ENCODE peak calls at places on chromosome 18, in four cellular contexts. One of them, this sample, is unnamed.

GRCh38 chr18:78893396-78894305 is 86.0 kb upstream of the SALL3 start:
- DNase-seq in astrocyte of the spinal cord: no peak
- DNase-seq in HL-60: no peak
- DNase-seq in H7: no peak
- DNase-seq in this sample: peak; percentile 48

GRCh38 chr18:76984193-76985155 is 148.1 kb downstream of the MBP start:
- DNase-seq in astrocyte of the spinal cord: no peak
- DNase-seq in HL-60: no peak
- DNase-seq in H7: no peak
- DNase-seq in this sample: no peak

GRCh38 chr18:59458575-59458974 is 99.5 kb upstream of the LMAN1 start:
- DNase-seq in astrocyte of the spinal cord: no peak
- DNase-seq in HL-60: no peak
- DNase-seq in H7: no peak
- DNase-seq in this sample: no peak

GRCh38 chr18:50878345-50879301 is at the start of gene ME2:
- DNase-seq in astrocyte of the spinal cord: peak; percentile 92
- DNase-seq in HL-60: peak; percentile 97
- DNase-seq in H7: peak; percentile 99
- DNase-seq in this sample: peak; percentile 95

GRCh38 chr18:48534364-48534763 is 4.5 kb upstream of the CTIF start:
- DNase-seq in astrocyte of the spinal cord: peak; percentile 63
- DNase-seq in HL-60: no peak
- DNase-seq in H7: no peak
- DNase-seq in this sample: no peak

GRCh38 chr18:51522338-51522737 is 324.9 kb upstream of the MEX3C start:
- DNase-seq in astrocyte of the spinal cord: no peak
- DNase-seq in HL-60: no peak
- DNase-seq in H7: peak; percentile 39
- DNase-seq in this sample: peak; percentile 51

GRCh38 chr18:30359521-30359920 is 683.0 kb downstream of the DSC3 start:
- DNase-seq in astrocyte of the spinal cord: no peak
- DNase-seq in HL-60: no peak
- DNase-seq in H7: no peak
- DNase-seq in this sample: no peak

GRCh38 chr18:12403601-12404506 is 3.9 kb upstream of the PRELID3A start:
- DNase-seq in astrocyte of the spinal cord: peak; percentile 74
- DNase-seq in HL-60: no peak
- DNase-seq in H7: no peak
- DNase-seq in this sample: no peak

GRCh38 chr18:10051877-10052631 is 138.2 kb downstream of the VAPA start:
- DNase-seq in astrocyte of the spinal cord: peak; percentile 85
- DNase-seq in HL-60: no peak
- DNase-seq in H7: no peak
- DNase-seq in this sample: no peak

GRCh38 chr18:48623468-48624220 is 84.8 kb downstream of the CTIF start:
- DNase-seq in astrocyte of the spinal cord: peak; percentile 88
- DNase-seq in HL-60: no peak
- DNase-seq in H7: no peak
- DNase-seq in this sample: no peak

GRCh38 chr18:59200787-59201186 is 19.2 kb upstream of the GRP start:
- DNase-seq in astrocyte of the spinal cord: no peak
- DNase-seq in HL-60: no peak
- DNase-seq in H7: no peak
- DNase-seq in this sample: no peak

This sample was measured in left lung.